ENCODE peak calls at places on chromosome X, in eight cellular contexts. R is BJ; B is ovary; G is HCT116; S is GM12865; Q is lung; C is uterus; H is CD8-positive, alpha-beta memory T cell. X is an unnamed sample.

GRCh38 chrX:56788717-56789122 is 59.7 kb downstream of the NBDY start:
- DNase-seq in R (no peak), B (peak), G (no peak), S (no peak), Q (no peak), C (peak), H (no peak), X (peak)

GRCh38 chrX:136227074-136227473 is 24.1 kb downstream of the MAP7D3 start:
- DNase-seq in R (no peak), B (no peak), G (no peak), S (no peak), Q (no peak), C (no peak), H (no peak), X (no peak)

GRCh38 chrX:140050906-140051305 is 85.6 kb upstream of the CXorf66 start:
- DNase-seq in R (no peak), B (no peak), G (no peak), S (no peak), Q (no peak), C (no peak), H (no peak), X (no peak)

GRCh38 chrX:17590892-17591740 is 146.2 kb upstream of the SCML1 start:
- DNase-seq in R (no peak), B (peak), G (peak), S (peak), Q (peak), C (peak), H (no peak), X (peak)

GRCh38 chrX:2608638-2609430 is 82.3 kb upstream of the CD99 start:
- DNase-seq in R (no peak), B (peak), G (peak), S (peak), Q (peak), C (peak), H (peak), X (peak)

GRCh38 chrX:79270401-79270800 is 96.7 kb downstream of the ITM2A start:
- DNase-seq in R (no peak), B (no peak), G (no peak), S (peak), Q (no peak), C (peak), H (peak), X (peak)

GRCh38 chrX:18873189-18873791 is 110.6 kb downstream of the PHKA2 start:
- DNase-seq in R (peak), B (no peak), G (peak), S (no peak), Q (no peak), C (peak), H (no peak), X (peak)

GRCh38 chrX:418927-419729 is 32.4 kb upstream of the PPP2R3B start:
- DNase-seq in R (no peak), B (no peak), G (no peak), S (no peak), Q (no peak), C (no peak), H (no peak), X (no peak)

GRCh38 chrX:22486326-22486725 is 213.6 kb downstream of the CBLL2 start:
- DNase-seq in R (no peak), B (no peak), G (no peak), S (no peak), Q (no peak), C (no peak), H (no peak), X (no peak)

GRCh38 chrX:118503260-118504041 is 7.8 kb downstream of the DOCK11 start:
- DNase-seq in R (no peak), B (no peak), G (no peak), S (no peak), Q (no peak), C (no peak), H (no peak), X (no peak)

GRCh38 chrX:46666831-46667230 is 92.1 kb downstream of the SLC9A7 start:
- DNase-seq in R (no peak), B (no peak), G (no peak), S (no peak), Q (no peak), C (no peak), H (no peak), X (no peak)

GRCh38 chrX:153565996-153566580 is 32.9 kb downstream of the CCNQ start:
- DNase-seq in R (no peak), B (no peak), G (no peak), S (no peak), Q (no peak), C (no peak), H (no peak), X (no peak)

GRCh38 chrX:150508461-150509367 is 59.7 kb upstream of the MTM1 start:
- DNase-seq in R (no peak), B (peak), G (no peak), S (no peak), Q (peak), C (peak), H (no peak), X (peak)
- H3K4me3 ChIP-seq in R (no peak), B (no peak), G (no peak), S (no peak), Q (no peak), C (no peak), H (no peak), X (no peak)

GRCh38 chrX:50483283-50483682 is 12.7 kb upstream of the DGKK start:
- DNase-seq in R (no peak), B (no peak), G (no peak), S (no peak), Q (no peak), C (no peak), H (no peak), X (no peak)

GRCh38 chrX:50484662-50485061 is 14.0 kb upstream of the DGKK start:
- DNase-seq in R (no peak), B (no peak), G (no peak), S (no peak), Q (no peak), C (no peak), H (no peak), X (no peak)
- H3K4me3 ChIP-seq in R (no peak), B (no peak), G (no peak), S (no peak), Q (no peak), C (no peak), H (no peak), X (no peak)

DNA sequence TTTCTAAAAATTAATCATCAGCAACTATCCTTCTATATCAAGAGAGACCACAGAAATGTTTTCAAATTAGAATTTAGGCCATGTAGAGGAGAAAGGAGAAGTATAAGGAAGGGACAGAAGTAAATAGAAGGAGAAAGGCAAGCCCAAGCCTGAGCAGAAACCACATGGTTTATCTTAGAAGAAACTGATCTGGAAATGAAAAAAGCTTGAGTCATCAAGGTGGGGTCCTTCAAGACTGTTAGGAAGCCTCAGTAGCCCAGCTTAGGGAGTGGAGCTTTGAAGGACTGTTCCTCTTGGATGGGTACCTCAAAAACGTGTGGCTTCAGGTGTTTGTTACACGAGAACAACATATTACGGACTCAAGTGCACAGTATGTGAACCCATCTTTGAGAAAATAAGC is 4.5 kb downstream of the BMX start:
- DNase-seq in R (no peak), B (no peak), G (no peak), S (no peak), Q (no peak), C (no peak), H (no peak), X (no peak)
- H3K4me3 ChIP-seq in R (no peak), B (no peak), G (no peak), S (no peak), Q (no peak), C (no peak), H (no peak), X (no peak)

GRCh38 chrX:154751121-154751668 is 318 bp upstream of the GAB3 start:
- DNase-seq in R (no peak), B (no peak), G (no peak), S (no peak), Q (no peak), C (no peak), H (peak), X (peak)

GRCh38 chrX:154749856-154750255 is 1.0 kb downstream of the GAB3 start:
- DNase-seq in R (no peak), B (no peak), G (no peak), S (no peak), Q (no peak), C (no peak), H (no peak), X (no peak)

GRCh38 chrX:154750301-154751120 is at the start of gene GAB3:
- DNase-seq in R (no peak), B (no peak), G (no peak), S (peak), Q (no peak), C (no peak), H (peak), X (peak)

GRCh38 chrX:154748712-154749339 is 2.1 kb downstream of the GAB3 start:
- DNase-seq in R (no peak), B (peak), G (no peak), S (peak), Q (no peak), C (peak), H (no peak), X (no peak)

DNA sequence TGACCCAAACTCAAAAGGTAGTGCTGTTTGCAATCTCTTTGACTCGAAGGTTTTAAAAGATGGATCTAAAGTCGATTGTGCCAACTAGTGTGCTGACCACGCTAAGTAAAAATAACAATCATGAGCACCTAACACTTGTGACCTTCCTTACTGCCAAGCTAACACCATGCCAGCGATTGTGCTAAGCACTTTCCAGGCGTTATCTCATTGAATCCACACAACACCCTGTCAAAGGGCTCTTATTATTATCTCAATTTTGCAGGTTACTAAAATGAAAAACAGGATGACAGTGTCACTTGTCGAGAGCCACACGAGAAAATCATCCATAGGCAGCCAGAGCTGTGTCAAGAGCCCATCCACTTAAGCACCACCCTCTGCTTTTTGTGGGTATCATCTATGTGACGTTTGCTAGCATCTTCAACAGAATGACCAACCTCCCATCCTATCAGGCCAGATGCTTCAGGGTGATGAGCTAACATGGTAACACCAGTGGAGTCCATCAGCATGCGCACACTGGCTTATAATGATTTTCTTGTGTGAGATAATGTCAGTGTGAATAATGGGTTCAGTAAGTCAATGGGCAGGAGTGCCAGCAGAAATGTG is 893 bp upstream of the GAB3 start:
- DNase-seq in R (no peak), B (no peak), G (no peak), S (no peak), Q (no peak), C (no peak), H (no peak), X (no peak)
- H3K4me3 ChIP-seq in R (no peak), B (no peak), G (no peak), S (no peak), Q (no peak), C (no peak), H (peak), X (peak)